ENCODE peak calls at places on chromosome 10, in nine cellular contexts. O, P, J, M, V, C, W, H and F are unnamed samples.

GRCh38 chr10:130022501-130023299 is 58.6 kb upstream of the EBF3 start:
- DNase-seq in O (no peak), P (no peak), J (peak), M (peak), V (peak), C (no peak), W (no peak), H (no peak), F (no peak)

GRCh38 chr10:48523820-48524758 is 80.8 kb downstream of the ARHGAP22 start:
- DNase-seq in O (no peak), P (peak), J (peak), M (no peak), V (peak), C (no peak), W (peak), H (no peak), F (peak)

GRCh38 chr10:70932415-70933196 is 44.2 kb upstream of the PCBD1 start:
- DNase-seq in O (no peak), P (no peak), J (no peak), M (no peak), V (peak), C (no peak), W (no peak), H (no peak), F (peak)

GRCh38 chr10:12212454-12212853 is 16.5 kb downstream of the CDC123 start:
- DNase-seq in O (no peak), P (no peak), J (no peak), M (no peak), V (no peak), C (no peak), W (no peak), H (no peak), F (no peak)

GRCh38 chr10:78290131-78290750 is 256.6 kb downstream of the RPS24 start:
- DNase-seq in O (peak), P (no peak), J (peak), M (no peak), V (no peak), C (no peak), W (no peak), H (no peak), F (peak)

GRCh38 chr10:127079348-127079747 is 117.0 kb downstream of the INSYN2A start:
- DNase-seq in O (no peak), P (no peak), J (no peak), M (no peak), V (no peak), C (no peak), W (no peak), H (no peak), F (no peak)

GRCh38 chr10:115827180-115827579 is 445.8 kb downstream of the GFRA1 start:
- DNase-seq in O (no peak), P (no peak), J (peak), M (no peak), V (peak), C (no peak), W (no peak), H (no peak), F (no peak)

GRCh38 chr10:132783865-132784581 is 1.9 kb downstream of the NKX6-2 start:
- DNase-seq in O (no peak), P (no peak), J (no peak), M (no peak), V (no peak), C (no peak), W (no peak), H (no peak), F (no peak)

GRCh38 chr10:35040761-35041501 is 49.2 kb downstream of the CUL2 start:
- DNase-seq in O (no peak), P (no peak), J (peak), M (peak), V (peak), C (no peak), W (peak), H (no peak), F (no peak)

GRCh38 chr10:4062751-4063150 is 277.7 kb upstream of the KLF6 start:
- DNase-seq in O (no peak), P (no peak), J (no peak), M (no peak), V (no peak), C (no peak), W (no peak), H (no peak), F (no peak)

GRCh38 chr10:83582407-83583095 is 556.8 kb upstream of the GHITM start:
- DNase-seq in O (no peak), P (no peak), J (no peak), M (no peak), V (no peak), C (no peak), W (no peak), H (no peak), F (no peak)

GRCh38 chr10:30857803-30858202 is 173.9 kb downstream of the ZNF438 start:
- DNase-seq in O (no peak), P (no peak), J (no peak), M (no peak), V (peak), C (peak), W (no peak), H (peak), F (no peak)

GRCh38 chr10:110864662-110865140 is 7.0 kb upstream of the PDCD4 start:
- DNase-seq in O (no peak), P (no peak), J (no peak), M (no peak), V (no peak), C (no peak), W (no peak), H (peak), F (no peak)